ENCODE peak calls at places on chromosomes 16 and 17, in eight cellular contexts. Y is stimulated activated CD8-positive, alpha-beta memory T cell treated with anti-CD3 and anti-CD28 coated beads, Interleukin-2, amount 100 ng/mL, for 1 hour; G is KG1; J is HTR-8/SVneo; H is cardiac fibroblast; Z is heart right ventricle; M is psoas muscle; L is uterus. E is an unnamed sample.

GRCh38 chr16:49698931-49699715 is 156.8 kb downstream of the ZNF423 start:
- DNase-seq in J (no peak), H (peak; percentile 76), G (no peak), L (peak; percentile 63), Y (no peak), Z (peak; percentile 72), M (peak; percentile 49), E (peak; percentile 81)

GRCh38 chr16:81140930-81141780 is 45.0 kb upstream of the GCSH start:
- DNase-seq in H (no peak), G (no peak), Z (no peak), Y (no peak), L (no peak), J (no peak), M (no peak), E (no peak)

GRCh38 chr16:1870365-1871082 is 1.4 kb downstream of the MEIOB start:
- DNase-seq in Y (no peak), M (no peak), H (peak; percentile 86), L (no peak), J (peak; percentile 35), Z (no peak), G (no peak), E (no peak)

GRCh38 chr17:80922580-80923160 is 69.0 kb upstream of the CHMP6 start:
- DNase-seq in J (no peak), Y (no peak), L (no peak), Z (no peak), G (no peak), M (no peak), H (no peak), E (peak; percentile 54)

GRCh38 chr17:65123757-65124675 is 13.2 kb upstream of the RGS9 start:
- DNase-seq in M (no peak), H (peak; percentile 80), Y (no peak), Z (no peak), J (no peak), G (no peak), L (no peak), E (no peak)

GRCh38 chr17:76036497-76037380 is 9.6 kb upstream of the EVPL start:
- DNase-seq in Y (no peak), G (no peak), Z (no peak), L (no peak), H (no peak), J (no peak), M (no peak), E (no peak)

GRCh38 chr16:19523184-19523558 is 571 bp upstream of the CCP110 start:
- DNase-seq in Y (no peak), M (no peak), Z (peak; percentile 18), G (no peak), H (no peak), J (no peak), L (peak; percentile 23), E (no peak)

GRCh38 chr17:16940116-16940881 is 31.6 kb downstream of the TNFRSF13B start:
- DNase-seq in Y (no peak), G (no peak), H (no peak), M (no peak), J (no peak), L (no peak), Z (no peak), E (peak; percentile 36)

GRCh38 chr17:60573139-60573975 is 26.6 kb upstream of the PPM1D start:
- DNase-seq in Y (no peak), J (peak; percentile 63), Z (no peak), M (no peak), H (peak; percentile 54), G (no peak), L (peak; percentile 30), E (no peak)

GRCh38 chr16:78240459-78241222 is 141.2 kb downstream of the WWOX start:
- DNase-seq in M (no peak), L (no peak), Y (no peak), H (no peak), G (no peak), J (no peak), Z (no peak), E (no peak)

GRCh38 chr16:82432261-82432660 is 194.5 kb upstream of the CDH13 start:
- DNase-seq in J (no peak), Y (no peak), L (no peak), G (no peak), Z (no peak), M (no peak), H (no peak), E (no peak)

GRCh38 chr16:76946879-76947278 is 244.1 kb upstream of the MON1B start:
- DNase-seq in Z (no peak), J (no peak), M (no peak), L (no peak), Y (no peak), G (no peak), H (peak; percentile 86), E (no peak)

GRCh38 chr17:62821213-62822079 is 13.3 kb upstream of the MARCHF10 start:
- DNase-seq in G (no peak), J (no peak), Z (no peak), L (no peak), H (no peak), Y (no peak), M (no peak), E (no peak)

GRCh38 chr17:78774456-78774855 is 7.6 kb downstream of the CYTH1 start:
- DNase-seq in M (no peak), J (no peak), L (no peak), Z (no peak), G (no peak), H (no peak), Y (no peak), E (no peak)

GRCh38 chr16:65070831-65071230 is 51.0 kb downstream of the CDH11 start:
- DNase-seq in G (no peak), Y (no peak), J (peak; percentile 27), Z (peak; percentile 81), M (peak; percentile 69), L (peak; percentile 76), H (peak; percentile 99), E (peak; percentile 68)

GRCh38 chr16:4494746-4495490 is 18.7 kb downstream of the HMOX2 start:
- DNase-seq in L (no peak), M (no peak), J (peak; percentile 60), Z (no peak), H (peak; percentile 85), Y (no peak), G (no peak), E (no peak)

GRCh38 chr16:5041604-5042133 is 7.9 kb upstream of the NAGPA start:
- DNase-seq in Z (no peak), M (no peak), H (peak; percentile 51), L (no peak), J (peak; percentile 65), G (no peak), Y (no peak), E (no peak)

GRCh38 chr17:58414596-58414997 is 2.7 kb downstream of the RNF43 start:
- DNase-seq in Y (no peak), M (no peak), G (no peak), L (no peak), Z (no peak), H (no peak), J (no peak), E (no peak)

GRCh38 chr16:46882940-46883307 is 1.2 kb upstream of the GPT2 start:
- DNase-seq in G (no peak), L (no peak), J (no peak), M (no peak), H (no peak), Z (no peak), Y (no peak), E (no peak)

GRCh38 chr17:79034931-79035485 is 11.0 kb downstream of the C1QTNF1 start:
- DNase-seq in Y (no peak), Z (no peak), J (no peak), H (no peak), L (no peak), M (no peak), G (no peak), E (peak; percentile 26)

GRCh38 chr17:82876602-82877391 is 37.0 kb upstream of the ZNF750 start:
- DNase-seq in G (no peak), H (peak; percentile 58), J (peak; percentile 28), Y (no peak), Z (peak; percentile 82), L (peak; percentile 83), M (peak; percentile 82), E (peak; percentile 83)

GRCh38 chr17:49079840-49080663 is 52.5 kb upstream of the B4GALNT2 start:
- DNase-seq in G (no peak), Y (no peak), Z (no peak), L (no peak), H (no peak), J (no peak), M (no peak), E (no peak)

GRCh38 chr16:22633794-22634193 is 123.1 kb downstream of the NPIPB5 start:
- DNase-seq in M (no peak), Z (no peak), J (no peak), H (no peak), Y (no peak), G (no peak), L (no peak), E (no peak)

GRCh38 chr17:76909971-76910760 is 42.0 kb downstream of the MGAT5B start:
- DNase-seq in H (peak; percentile 43), M (no peak), J (peak; percentile 59), L (no peak), Z (peak; percentile 38), Y (no peak), G (no peak), E (no peak)

GRCh38 chr16:13982446-13982845 is 62.5 kb downstream of the ERCC4 start:
- DNase-seq in G (no peak), L (no peak), H (no peak), Z (no peak), Y (no peak), J (no peak), M (no peak), E (no peak)

GRCh38 chr16:28136751-28137434 is 73.4 kb upstream of the GSG1L start:
- DNase-seq in H (no peak), Z (no peak), J (no peak), L (no peak), Y (peak; percentile 9), M (no peak), G (no peak), E (no peak)

GRCh38 chr16:84933774-84934571 is 77.4 kb downstream of the ZDHHC7 start:
- DNase-seq in Y (no peak), H (peak; percentile 25), J (no peak), L (peak; percentile 72), Z (peak; percentile 81), G (no peak), M (peak; percentile 89), E (no peak)

GRCh38 chr17:13813347-13814240 is 211.9 kb upstream of the HS3ST3A1 start:
- DNase-seq in M (no peak), Z (no peak), G (no peak), H (no peak), L (no peak), Y (no peak), J (no peak), E (no peak)

GRCh38 chr17:79629548-79630049 is 18.7 kb upstream of the RBFOX3 start:
- DNase-seq in M (no peak), H (no peak), J (no peak), G (no peak), L (peak; percentile 10), Z (no peak), Y (no peak), E (no peak)

GRCh38 chr16:52497067-52497816 is 49.7 kb downstream of the TOX3 start:
- DNase-seq in J (no peak), M (no peak), G (no peak), Y (no peak), L (no peak), Z (no peak), H (no peak), E (no peak)

GRCh38 chr17:39835038-39835786 is 28.9 kb downstream of the IKZF3 start:
- DNase-seq in Y (no peak), J (no peak), G (no peak), L (no peak), H (no peak), Z (no peak), M (no peak), E (no peak)

GRCh38 chr16:81155769-81156168 is 59.6 kb upstream of the GCSH start:
- DNase-seq in H (no peak), M (no peak), Y (no peak), G (no peak), L (no peak), Z (no peak), J (no peak), E (no peak)

GRCh38 chr17:70426752-70427151 is 257.4 kb downstream of the KCNJ2 start:
- DNase-seq in Y (no peak), H (no peak), Z (no peak), M (no peak), J (no peak), G (no peak), L (no peak), E (no peak)

GRCh38 chr17:80146121-80147034 is 550 bp downstream of the EIF4A3 start:
- DNase-seq in H (peak; percentile 24), J (no peak), Y (no peak), L (peak; percentile 32), Z (no peak), G (no peak), M (no peak), E (peak; percentile 36)

E was measured in sciatic nerve.